ENCODE peak calls at places on chromosomes 4 and X, in four cellular contexts. One of them, this sample, is unnamed.

GRCh38 chrX:9955506-9955905 is 11.7 kb upstream of the CLDN34 start:
- DNase-seq in tibial artery: no peak
- DNase-seq in suprapubic skin: no peak
- DNase-seq in OCI-LY7: no peak
- DNase-seq in this sample: no peak

GRCh38 chrX:65695849-65696248 is 28.4 kb downstream of the MSN start:
- DNase-seq in tibial artery: no peak
- DNase-seq in suprapubic skin: no peak
- DNase-seq in OCI-LY7: no peak
- DNase-seq in this sample: no peak

GRCh38 chr4:186424745-186425144 is 130.6 kb downstream of the MTNR1A start:
- DNase-seq in tibial artery: no peak
- DNase-seq in suprapubic skin: no peak
- DNase-seq in OCI-LY7: no peak
- DNase-seq in this sample: no peak

GRCh38 chrX:78333521-78333920 is 6.1 kb upstream of the CYSLTR1 start:
- DNase-seq in tibial artery: no peak
- DNase-seq in suprapubic skin: no peak
- DNase-seq in OCI-LY7: peak; percentile 58
- DNase-seq in this sample: no peak

GRCh38 chrX:105226499-105226898 is 6.0 kb upstream of the TEX13A start:
- DNase-seq in tibial artery: no peak
- DNase-seq in suprapubic skin: no peak
- DNase-seq in OCI-LY7: no peak
- DNase-seq in this sample: no peak

GRCh38 chr4:75542824-75543223 is 13.0 kb upstream of the ODAPH start:
- DNase-seq in tibial artery: no peak
- DNase-seq in suprapubic skin: no peak
- DNase-seq in OCI-LY7: no peak
- DNase-seq in this sample: no peak

GRCh38 chrX:21734175-21734574 is 23.7 kb downstream of the SMPX start:
- DNase-seq in tibial artery: no peak
- DNase-seq in suprapubic skin: no peak
- DNase-seq in OCI-LY7: no peak
- DNase-seq in this sample: no peak

GRCh38 chr4:22391548-22391947 is 124.3 kb downstream of the ADGRA3 start:
- DNase-seq in tibial artery: no peak
- DNase-seq in suprapubic skin: no peak
- DNase-seq in OCI-LY7: no peak
- DNase-seq in this sample: no peak

GRCh38 chrX:2243913-2244460 is 256.8 kb downstream of the DHRSX start:
- DNase-seq in tibial artery: no peak
- DNase-seq in suprapubic skin: no peak
- DNase-seq in OCI-LY7: no peak
- DNase-seq in this sample: no peak

GRCh38 chr4:163484906-163485305 is 9.6 kb upstream of the TMA16 start:
- DNase-seq in tibial artery: peak; percentile 46
- DNase-seq in suprapubic skin: no peak
- DNase-seq in OCI-LY7: peak; percentile 77
- DNase-seq in this sample: peak; percentile 23

GRCh38 chr4:147207941-147208340 is 262.3 kb upstream of the TTC29 start:
- DNase-seq in tibial artery: no peak
- DNase-seq in suprapubic skin: no peak
- DNase-seq in OCI-LY7: no peak
- DNase-seq in this sample: no peak

GRCh38 chr4:185145572-185145971 is 2.5 kb downstream of the SLC25A4 start:
- DNase-seq in tibial artery: no peak
- DNase-seq in suprapubic skin: no peak
- DNase-seq in OCI-LY7: no peak
- DNase-seq in this sample: no peak

GRCh38 chr4:151860561-151861093 is 99.8 kb upstream of the GATB start:
- DNase-seq in tibial artery: no peak
- DNase-seq in suprapubic skin: no peak
- DNase-seq in OCI-LY7: no peak
- DNase-seq in this sample: no peak

GRCh38 chrX:17642891-17643290 is 94.4 kb upstream of the SCML1 start:
- DNase-seq in tibial artery: no peak
- DNase-seq in suprapubic skin: no peak
- DNase-seq in OCI-LY7: no peak
- DNase-seq in this sample: no peak

GRCh38 chr4:138177278-138177968 is 64.7 kb downstream of the SLC7A11 start:
- DNase-seq in tibial artery: no peak
- DNase-seq in suprapubic skin: no peak
- DNase-seq in OCI-LY7: no peak
- DNase-seq in this sample: no peak

GRCh38 chr4:140239311-140239710 is 85.3 kb upstream of the MAML3 start:
- DNase-seq in tibial artery: no peak
- DNase-seq in suprapubic skin: no peak
- DNase-seq in OCI-LY7: no peak
- DNase-seq in this sample: no peak

GRCh38 chrX:19956923-19957322 is 33.9 kb downstream of the BCLAF3 start:
- DNase-seq in tibial artery: peak; percentile 20
- DNase-seq in suprapubic skin: no peak
- DNase-seq in OCI-LY7: no peak
- DNase-seq in this sample: no peak

GRCh38 chr4:125522992-125523391 is 208.2 kb downstream of the FAT4 start:
- DNase-seq in tibial artery: no peak
- DNase-seq in suprapubic skin: no peak
- DNase-seq in OCI-LY7: no peak
- DNase-seq in this sample: no peak

GRCh38 chr4:11743961-11744360 is 315.3 kb upstream of the HS3ST1 start:
- DNase-seq in tibial artery: no peak
- DNase-seq in suprapubic skin: no peak
- DNase-seq in OCI-LY7: no peak
- DNase-seq in this sample: no peak

GRCh38 chr4:176443117-176443516 is 123.4 kb downstream of the SPCS3 start:
- DNase-seq in tibial artery: no peak
- DNase-seq in suprapubic skin: no peak
- DNase-seq in OCI-LY7: no peak
- DNase-seq in this sample: no peak

GRCh38 chr4:82797591-82798081 is 960 bp downstream of the SCD5 start:
- DNase-seq in tibial artery: no peak
- DNase-seq in suprapubic skin: no peak
- DNase-seq in OCI-LY7: no peak
- DNase-seq in this sample: peak; percentile 76

GRCh38 chr4:56434599-56435000 is 815 bp downstream of the PPAT start:
- DNase-seq in tibial artery: no peak
- DNase-seq in suprapubic skin: no peak
- DNase-seq in OCI-LY7: no peak
- DNase-seq in this sample: no peak

GRCh38 chr4:169312690-169313422 is 42.1 kb upstream of the SH3RF1 start:
- DNase-seq in tibial artery: no peak
- DNase-seq in suprapubic skin: no peak
- DNase-seq in OCI-LY7: no peak
- DNase-seq in this sample: no peak

GRCh38 chr4:176185068-176185467 is 10.3 kb downstream of the SPATA4 start:
- DNase-seq in tibial artery: no peak
- DNase-seq in suprapubic skin: no peak
- DNase-seq in OCI-LY7: no peak
- DNase-seq in this sample: no peak

DNA sequence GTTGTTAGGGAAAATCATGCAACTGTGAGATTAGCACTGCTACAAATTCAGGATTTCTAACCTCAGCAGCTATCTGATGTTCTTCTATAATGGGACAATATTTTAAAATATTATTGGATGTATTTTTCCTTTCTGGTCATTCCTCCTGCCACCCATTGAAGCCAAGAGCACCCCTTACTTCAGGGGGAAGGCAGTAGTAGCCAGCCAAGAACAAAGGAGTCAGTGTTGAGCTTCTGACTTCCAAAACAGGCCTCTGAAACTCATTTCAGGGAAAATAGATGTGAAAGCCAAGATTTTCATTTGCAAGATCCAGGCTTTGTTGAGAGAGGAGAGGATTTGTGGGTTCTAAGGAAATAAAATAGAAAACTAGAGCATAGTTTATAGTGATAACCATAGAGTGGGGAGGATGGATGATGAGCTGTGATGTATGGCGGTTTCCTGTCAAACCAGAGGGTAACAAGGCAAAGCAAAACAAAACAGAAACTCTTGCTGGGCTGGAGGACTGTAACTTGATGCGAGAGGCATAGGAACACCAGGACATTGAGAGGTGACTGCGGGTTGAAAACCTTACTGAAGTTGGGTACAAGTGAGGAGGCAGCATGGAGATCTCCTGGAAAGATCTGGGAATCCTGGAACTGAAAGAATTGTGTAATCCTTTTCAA is 173.7 kb upstream of the LEF1 start:
- DNase-seq in tibial artery: no peak
- DNase-seq in suprapubic skin: no peak
- DNase-seq in OCI-LY7: peak; percentile 7
- DNase-seq in this sample: no peak
- H3K27ac ChIP-seq in tibial artery: no peak overlapping the region
- H3K27ac ChIP-seq in suprapubic skin: no peak overlapping the region
- H3K27ac ChIP-seq in OCI-LY7: no peak overlapping the region
- H3K27ac ChIP-seq in this sample: no peak overlapping the region

DNA sequence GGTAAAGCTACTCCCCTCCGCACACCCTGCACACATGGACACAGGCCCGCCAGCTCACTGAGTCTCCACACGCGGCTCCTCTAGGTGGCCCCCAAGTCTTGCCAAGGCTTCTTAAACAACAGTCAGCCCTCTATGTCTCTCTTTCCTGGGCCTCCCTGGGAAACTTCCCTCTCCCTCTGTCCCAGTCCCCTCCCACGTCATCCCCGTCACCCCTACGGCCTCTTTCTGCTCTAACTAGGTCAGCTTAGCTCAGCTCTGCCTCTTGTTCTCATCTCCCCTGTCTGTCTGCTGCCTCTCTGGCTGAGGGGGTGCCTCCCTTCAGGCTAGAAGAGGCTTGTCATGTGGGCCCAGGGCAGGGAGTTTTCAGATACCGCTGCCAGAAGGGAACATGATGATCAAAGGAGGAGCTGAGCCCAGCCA is 38.8 kb downstream of the SEPTIN6 start:
- DNase-seq in tibial artery: no peak
- DNase-seq in suprapubic skin: no peak
- DNase-seq in OCI-LY7: no peak
- DNase-seq in this sample: no peak
- H3K27ac ChIP-seq in tibial artery: no peak overlapping the region
- H3K27ac ChIP-seq in suprapubic skin: no peak overlapping the region
- H3K27ac ChIP-seq in OCI-LY7: no peak overlapping the region
- H3K27ac ChIP-seq in this sample: no peak overlapping the region

DNA sequence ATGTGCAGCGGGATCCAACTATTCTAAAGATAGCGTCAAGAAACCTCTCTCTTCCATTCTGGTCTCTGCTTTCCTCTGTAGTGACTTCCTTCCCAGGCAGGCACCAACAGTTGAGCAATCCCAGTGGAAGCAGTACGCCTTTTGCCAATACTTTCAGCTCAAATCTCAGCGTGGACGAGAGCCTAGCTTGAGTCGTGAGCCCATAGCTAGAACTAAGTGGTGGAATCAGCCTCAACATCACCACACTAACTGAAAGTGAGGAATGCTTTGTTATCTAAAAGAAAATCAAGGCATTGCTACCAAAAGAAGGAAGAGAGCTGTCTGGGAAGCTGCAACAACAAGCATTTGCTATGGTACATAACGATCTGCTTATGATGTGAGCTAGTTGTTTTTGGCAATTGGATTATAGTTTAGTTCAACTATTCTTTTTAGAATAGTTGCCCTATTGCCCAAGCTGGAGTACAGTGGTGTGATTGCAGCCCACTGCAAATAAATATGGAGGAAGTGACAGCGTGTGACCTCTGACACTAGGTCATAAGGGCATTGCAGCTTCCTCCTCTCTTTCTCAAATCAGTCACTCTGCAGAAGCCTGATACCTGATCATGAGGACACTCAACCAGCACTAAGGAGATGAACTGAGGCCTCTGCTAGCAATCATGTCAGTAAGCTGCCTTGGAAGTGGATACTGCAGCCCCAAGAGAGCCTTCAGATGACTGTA is 24.7 kb upstream of the FRYL start:
- DNase-seq in tibial artery: peak; percentile 36
- DNase-seq in suprapubic skin: no peak
- DNase-seq in OCI-LY7: no peak
- DNase-seq in this sample: no peak
- H3K27ac ChIP-seq in tibial artery: peak overlapping the region; percentile 74
- H3K27ac ChIP-seq in suprapubic skin: no peak overlapping the region
- H3K27ac ChIP-seq in OCI-LY7: no peak overlapping the region
- H3K27ac ChIP-seq in this sample: no peak overlapping the region

GRCh38 chr4:122775987-122776836 is 43.7 kb downstream of the BBS12 start:
- DNase-seq in tibial artery: no peak
- DNase-seq in suprapubic skin: no peak
- DNase-seq in OCI-LY7: no peak
- DNase-seq in this sample: no peak
- H3K27ac ChIP-seq in tibial artery: no peak overlapping the region
- H3K27ac ChIP-seq in suprapubic skin: no peak overlapping the region
- H3K27ac ChIP-seq in OCI-LY7: no peak overlapping the region
- H3K27ac ChIP-seq in this sample: no peak overlapping the region

GRCh38 chr4:16169491-16169890 is 56.8 kb downstream of the TAPT1 start:
- DNase-seq in tibial artery: no peak
- DNase-seq in suprapubic skin: no peak
- DNase-seq in OCI-LY7: no peak
- DNase-seq in this sample: no peak

GRCh38 chr4:16165931-16166330 is 60.3 kb downstream of the TAPT1 start:
- DNase-seq in tibial artery: no peak
- DNase-seq in suprapubic skin: no peak
- DNase-seq in OCI-LY7: no peak
- DNase-seq in this sample: no peak

GRCh38 chr4:16168144-16168543 is 58.1 kb downstream of the TAPT1 start:
- DNase-seq in tibial artery: no peak
- DNase-seq in suprapubic skin: no peak
- DNase-seq in OCI-LY7: no peak
- DNase-seq in this sample: no peak

GRCh38 chr4:16171831-16172230 is 54.4 kb downstream of the TAPT1 start:
- DNase-seq in tibial artery: no peak
- DNase-seq in suprapubic skin: no peak
- DNase-seq in OCI-LY7: no peak
- DNase-seq in this sample: no peak

GRCh38 chr4:16168710-16169388 is 57.4 kb downstream of the TAPT1 start:
- DNase-seq in tibial artery: no peak
- DNase-seq in suprapubic skin: no peak
- DNase-seq in OCI-LY7: no peak
- DNase-seq in this sample: no peak
- H3K27ac ChIP-seq in tibial artery: no peak overlapping the region
- H3K27ac ChIP-seq in suprapubic skin: no peak overlapping the region
- H3K27ac ChIP-seq in OCI-LY7: no peak overlapping the region
- H3K27ac ChIP-seq in this sample: no peak overlapping the region

GRCh38 chr4:176995-177394 is 52.7 kb downstream of the ZNF718 start:
- DNase-seq in tibial artery: no peak
- DNase-seq in suprapubic skin: no peak
- DNase-seq in OCI-LY7: no peak
- DNase-seq in this sample: no peak
- H3K27ac ChIP-seq in tibial artery: no peak overlapping the region
- H3K27ac ChIP-seq in suprapubic skin: no peak overlapping the region
- H3K27ac ChIP-seq in OCI-LY7: no peak overlapping the region
- H3K27ac ChIP-seq in this sample: no peak overlapping the region

DNA sequence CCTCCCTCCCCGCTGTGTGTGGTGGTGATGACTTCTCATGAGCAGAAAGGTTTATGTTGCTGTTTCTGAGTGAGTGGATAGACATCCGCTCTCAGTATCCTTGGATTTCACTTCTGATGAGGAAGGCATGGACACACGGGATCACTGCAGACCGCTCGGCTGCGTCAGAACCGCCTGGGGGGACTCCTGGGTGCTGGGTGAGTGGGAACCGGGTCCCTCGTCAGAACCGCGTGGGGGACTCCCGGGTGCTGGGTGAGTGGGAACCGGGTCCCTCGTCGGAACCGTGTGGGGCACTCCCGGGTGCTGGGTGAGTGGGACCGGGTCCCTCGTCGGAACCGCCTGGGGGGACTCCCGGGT is 9.0 kb downstream of the CTBP1 start:
- DNase-seq in tibial artery: no peak
- DNase-seq in suprapubic skin: peak; percentile 49
- DNase-seq in OCI-LY7: no peak
- DNase-seq in this sample: no peak
- H3K27ac ChIP-seq in tibial artery: no peak overlapping the region
- H3K27ac ChIP-seq in suprapubic skin: no peak overlapping the region
- H3K27ac ChIP-seq in OCI-LY7: no peak overlapping the region
- H3K27ac ChIP-seq in this sample: no peak overlapping the region

GRCh38 chr4:128525387-128525786 is 237.8 kb upstream of the PGRMC2 start:
- DNase-seq in tibial artery: no peak
- DNase-seq in suprapubic skin: no peak
- DNase-seq in OCI-LY7: no peak
- DNase-seq in this sample: no peak
- H3K27ac ChIP-seq in tibial artery: peak overlapping the region; percentile 83
- H3K27ac ChIP-seq in suprapubic skin: peak overlapping the region; percentile 67
- H3K27ac ChIP-seq in OCI-LY7: no peak overlapping the region
- H3K27ac ChIP-seq in this sample: no peak overlapping the region